ENCODE peak calls at places on chromosomes 7 and 10, in six cellular contexts. One of them, this sample, is unnamed.

GRCh38 chr7:22216309-22216708 is 140.6 kb downstream of the RAPGEF5 start:
- DNase-seq in CD4-positive, alpha-beta T cell: no peak
- DNase-seq in adrenal gland: no peak
- DNase-seq in CD8-positive, alpha-beta T cell: no peak
- DNase-seq in tibial artery: no peak
- DNase-seq in CD8-positive, alpha-beta memory T cell: no peak
- DNase-seq in this sample: no peak

GRCh38 chr10:69506834-69507643 is 55.8 kb downstream of the TSPAN15 start:
- DNase-seq in CD8-positive, alpha-beta T cell: no peak
- DNase-seq in CD8-positive, alpha-beta memory T cell: no peak
- DNase-seq in CD4-positive, alpha-beta T cell: no peak
- DNase-seq in adrenal gland: no peak
- DNase-seq in tibial artery: peak; percentile 65
- DNase-seq in this sample: peak; percentile 71

GRCh38 chr10:99234739-99235468 is 748 bp downstream of the HPSE2 start:
- DNase-seq in CD4-positive, alpha-beta T cell: no peak
- DNase-seq in CD8-positive, alpha-beta T cell: no peak
- DNase-seq in CD8-positive, alpha-beta memory T cell: no peak
- DNase-seq in tibial artery: no peak
- DNase-seq in adrenal gland: no peak
- DNase-seq in this sample: no peak

GRCh38 chr10:33643042-33643441 is 308.6 kb upstream of the NRP1 start:
- DNase-seq in CD4-positive, alpha-beta T cell: no peak
- DNase-seq in CD8-positive, alpha-beta T cell: no peak
- DNase-seq in tibial artery: no peak
- DNase-seq in CD8-positive, alpha-beta memory T cell: no peak
- DNase-seq in adrenal gland: no peak
- DNase-seq in this sample: no peak

GRCh38 chr10:184911-185310 is 49.7 kb downstream of the ZMYND11 start:
- DNase-seq in CD8-positive, alpha-beta T cell: no peak
- DNase-seq in CD4-positive, alpha-beta T cell: no peak
- DNase-seq in adrenal gland: no peak
- DNase-seq in tibial artery: no peak
- DNase-seq in CD8-positive, alpha-beta memory T cell: no peak
- DNase-seq in this sample: no peak

GRCh38 chr7:24821045-24821853 is 64.0 kb upstream of the GSDME start:
- DNase-seq in tibial artery: no peak
- DNase-seq in CD8-positive, alpha-beta T cell: peak; percentile 49
- DNase-seq in CD4-positive, alpha-beta T cell: peak; percentile 65
- DNase-seq in adrenal gland: peak; percentile 42
- DNase-seq in CD8-positive, alpha-beta memory T cell: peak; percentile 81
- DNase-seq in this sample: no peak

GRCh38 chr7:140635821-140636220 is 4.8 kb downstream of the DENND2A start:
- DNase-seq in CD8-positive, alpha-beta T cell: no peak
- DNase-seq in CD4-positive, alpha-beta T cell: no peak
- DNase-seq in tibial artery: no peak
- DNase-seq in CD8-positive, alpha-beta memory T cell: no peak
- DNase-seq in adrenal gland: no peak
- DNase-seq in this sample: peak; percentile 24

GRCh38 chr7:83305027-83305426 is 142.3 kb upstream of the PCLO start:
- DNase-seq in CD8-positive, alpha-beta memory T cell: no peak
- DNase-seq in tibial artery: no peak
- DNase-seq in CD4-positive, alpha-beta T cell: no peak
- DNase-seq in CD8-positive, alpha-beta T cell: no peak
- DNase-seq in adrenal gland: no peak
- DNase-seq in this sample: no peak

GRCh38 chr10:47403401-47404318 is 19.6 kb upstream of the ZNF488 start:
- DNase-seq in CD4-positive, alpha-beta T cell: no peak
- DNase-seq in tibial artery: peak; percentile 54
- DNase-seq in adrenal gland: no peak
- DNase-seq in CD8-positive, alpha-beta T cell: no peak
- DNase-seq in CD8-positive, alpha-beta memory T cell: no peak
- DNase-seq in this sample: no peak

GRCh38 chr7:17060051-17060450 is 178.3 kb upstream of the AGR3 start:
- DNase-seq in tibial artery: no peak
- DNase-seq in CD8-positive, alpha-beta memory T cell: no peak
- DNase-seq in CD8-positive, alpha-beta T cell: no peak
- DNase-seq in CD4-positive, alpha-beta T cell: no peak
- DNase-seq in adrenal gland: no peak
- DNase-seq in this sample: no peak

GRCh38 chr10:909831-910230 is 21.7 kb downstream of the LARP4B start:
- DNase-seq in CD4-positive, alpha-beta T cell: no peak
- DNase-seq in CD8-positive, alpha-beta memory T cell: no peak
- DNase-seq in tibial artery: no peak
- DNase-seq in CD8-positive, alpha-beta T cell: no peak
- DNase-seq in adrenal gland: peak; percentile 31
- DNase-seq in this sample: no peak

GRCh38 chr7:18941197-18941596 is 176.2 kb downstream of the TWIST1 start:
- DNase-seq in tibial artery: no peak
- DNase-seq in adrenal gland: no peak
- DNase-seq in CD4-positive, alpha-beta T cell: no peak
- DNase-seq in CD8-positive, alpha-beta T cell: no peak
- DNase-seq in CD8-positive, alpha-beta memory T cell: no peak
- DNase-seq in this sample: no peak

GRCh38 chr7:91264924-91265681 is 870 bp downstream of the FZD1 start:
- DNase-seq in adrenal gland: peak; percentile 48
- DNase-seq in tibial artery: peak; percentile 82
- DNase-seq in CD4-positive, alpha-beta T cell: no peak
- DNase-seq in CD8-positive, alpha-beta memory T cell: no peak
- DNase-seq in CD8-positive, alpha-beta T cell: no peak
- DNase-seq in this sample: peak; percentile 67

GRCh38 chr10:14837003-14837755 is 658 bp downstream of the CDNF start:
- DNase-seq in tibial artery: no peak
- DNase-seq in adrenal gland: no peak
- DNase-seq in CD8-positive, alpha-beta T cell: no peak
- DNase-seq in CD8-positive, alpha-beta memory T cell: no peak
- DNase-seq in CD4-positive, alpha-beta T cell: no peak
- DNase-seq in this sample: no peak

GRCh38 chr10:130553846-130554245 is 417.7 kb downstream of the GLRX3 start:
- DNase-seq in CD4-positive, alpha-beta T cell: no peak
- DNase-seq in CD8-positive, alpha-beta T cell: no peak
- DNase-seq in adrenal gland: no peak
- DNase-seq in tibial artery: no peak
- DNase-seq in CD8-positive, alpha-beta memory T cell: no peak
- DNase-seq in this sample: no peak

GRCh38 chr10:78639629-78640028 is 429.1 kb upstream of the ZMIZ1 start:
- DNase-seq in CD8-positive, alpha-beta memory T cell: no peak
- DNase-seq in CD4-positive, alpha-beta T cell: no peak
- DNase-seq in CD8-positive, alpha-beta T cell: no peak
- DNase-seq in tibial artery: no peak
- DNase-seq in adrenal gland: no peak
- DNase-seq in this sample: no peak

GRCh38 chr10:27360581-27361172 is 120.1 kb upstream of the ACBD5 start:
- DNase-seq in CD8-positive, alpha-beta memory T cell: peak; percentile 71
- DNase-seq in CD4-positive, alpha-beta T cell: peak; percentile 76
- DNase-seq in CD8-positive, alpha-beta T cell: peak; percentile 63
- DNase-seq in tibial artery: peak; percentile 75
- DNase-seq in adrenal gland: peak; percentile 72
- DNase-seq in this sample: peak; percentile 56

GRCh38 chr10:75470901-75471300 is 39.5 kb downstream of the LRMDA start:
- DNase-seq in CD8-positive, alpha-beta memory T cell: no peak
- DNase-seq in adrenal gland: no peak
- DNase-seq in CD8-positive, alpha-beta T cell: no peak
- DNase-seq in tibial artery: no peak
- DNase-seq in CD4-positive, alpha-beta T cell: no peak
- DNase-seq in this sample: no peak

GRCh38 chr10:25017247-25017590 is 807 bp downstream of the THNSL1 start:
- DNase-seq in CD8-positive, alpha-beta T cell: no peak
- DNase-seq in tibial artery: no peak
- DNase-seq in CD4-positive, alpha-beta T cell: no peak
- DNase-seq in CD8-positive, alpha-beta memory T cell: no peak
- DNase-seq in adrenal gland: peak; percentile 16
- DNase-seq in this sample: peak; percentile 6

GRCh38 chr10:87842776-87843497 is 20.4 kb downstream of the KLLN start:
- DNase-seq in tibial artery: no peak
- DNase-seq in CD8-positive, alpha-beta T cell: no peak
- DNase-seq in CD8-positive, alpha-beta memory T cell: no peak
- DNase-seq in adrenal gland: no peak
- DNase-seq in CD4-positive, alpha-beta T cell: no peak
- DNase-seq in this sample: no peak

GRCh38 chr7:117645456-117646181 is 165.8 kb downstream of the CFTR start:
- DNase-seq in CD8-positive, alpha-beta memory T cell: no peak
- DNase-seq in CD8-positive, alpha-beta T cell: no peak
- DNase-seq in CD4-positive, alpha-beta T cell: no peak
- DNase-seq in adrenal gland: no peak
- DNase-seq in tibial artery: no peak
- DNase-seq in this sample: no peak

GRCh38 chr10:97842658-97843295 is 6.9 kb upstream of the GOLGA7B start:
- DNase-seq in CD8-positive, alpha-beta memory T cell: no peak
- DNase-seq in tibial artery: no peak
- DNase-seq in CD4-positive, alpha-beta T cell: no peak
- DNase-seq in adrenal gland: no peak
- DNase-seq in CD8-positive, alpha-beta T cell: no peak
- DNase-seq in this sample: no peak

GRCh38 chr10:71338728-71339495 is 19.9 kb downstream of the SLC29A3 start:
- DNase-seq in tibial artery: no peak
- DNase-seq in CD8-positive, alpha-beta memory T cell: no peak
- DNase-seq in CD4-positive, alpha-beta T cell: no peak
- DNase-seq in adrenal gland: no peak
- DNase-seq in CD8-positive, alpha-beta T cell: no peak
- DNase-seq in this sample: no peak

GRCh38 chr10:77187376-77187999 is 450.1 kb downstream of the KCNMA1 start:
- DNase-seq in adrenal gland: no peak
- DNase-seq in CD8-positive, alpha-beta memory T cell: no peak
- DNase-seq in CD8-positive, alpha-beta T cell: no peak
- DNase-seq in CD4-positive, alpha-beta T cell: no peak
- DNase-seq in tibial artery: no peak
- DNase-seq in this sample: no peak

GRCh38 chr7:136049117-136049516 is 72.0 kb upstream of the MTPN start:
- DNase-seq in CD8-positive, alpha-beta T cell: no peak
- DNase-seq in tibial artery: no peak
- DNase-seq in CD8-positive, alpha-beta memory T cell: no peak
- DNase-seq in adrenal gland: no peak
- DNase-seq in CD4-positive, alpha-beta T cell: no peak
- DNase-seq in this sample: no peak

GRCh38 chr7:157654350-157654749 is 317.5 kb downstream of the DNAJB6 start:
- DNase-seq in tibial artery: peak; percentile 51
- DNase-seq in adrenal gland: no peak
- DNase-seq in CD4-positive, alpha-beta T cell: no peak
- DNase-seq in CD8-positive, alpha-beta memory T cell: no peak
- DNase-seq in CD8-positive, alpha-beta T cell: no peak
- DNase-seq in this sample: no peak

GRCh38 chr10:48445932-48446331 is 139.5 kb downstream of the MAPK8 start:
- DNase-seq in tibial artery: no peak
- DNase-seq in CD8-positive, alpha-beta T cell: no peak
- DNase-seq in CD4-positive, alpha-beta T cell: no peak
- DNase-seq in CD8-positive, alpha-beta memory T cell: no peak
- DNase-seq in adrenal gland: no peak
- DNase-seq in this sample: no peak

GRCh38 chr10:32693441-32693979 is 247.6 kb downstream of the CCDC7 start:
- DNase-seq in CD4-positive, alpha-beta T cell: no peak
- DNase-seq in CD8-positive, alpha-beta memory T cell: no peak
- DNase-seq in adrenal gland: no peak
- DNase-seq in tibial artery: no peak
- DNase-seq in CD8-positive, alpha-beta T cell: no peak
- DNase-seq in this sample: no peak

GRCh38 chr10:90857635-90858488 is at the start of gene HTR7:
- DNase-seq in adrenal gland: peak; percentile 42
- DNase-seq in CD8-positive, alpha-beta memory T cell: peak; percentile 63
- DNase-seq in tibial artery: peak; percentile 73
- DNase-seq in CD4-positive, alpha-beta T cell: peak; percentile 29
- DNase-seq in CD8-positive, alpha-beta T cell: peak; percentile 44
- DNase-seq in this sample: peak; percentile 6

GRCh38 chr7:140027866-140028265 is 34.9 kb downstream of the PARP12 start:
- DNase-seq in CD8-positive, alpha-beta T cell: no peak
- DNase-seq in adrenal gland: no peak
- DNase-seq in tibial artery: no peak
- DNase-seq in CD8-positive, alpha-beta memory T cell: no peak
- DNase-seq in CD4-positive, alpha-beta T cell: no peak
- DNase-seq in this sample: no peak

GRCh38 chr7:69873512-69873911 is 275.2 kb downstream of the AUTS2 start:
- DNase-seq in adrenal gland: no peak
- DNase-seq in CD4-positive, alpha-beta T cell: no peak
- DNase-seq in CD8-positive, alpha-beta T cell: no peak
- DNase-seq in tibial artery: no peak
- DNase-seq in CD8-positive, alpha-beta memory T cell: no peak
- DNase-seq in this sample: no peak

DNA sequence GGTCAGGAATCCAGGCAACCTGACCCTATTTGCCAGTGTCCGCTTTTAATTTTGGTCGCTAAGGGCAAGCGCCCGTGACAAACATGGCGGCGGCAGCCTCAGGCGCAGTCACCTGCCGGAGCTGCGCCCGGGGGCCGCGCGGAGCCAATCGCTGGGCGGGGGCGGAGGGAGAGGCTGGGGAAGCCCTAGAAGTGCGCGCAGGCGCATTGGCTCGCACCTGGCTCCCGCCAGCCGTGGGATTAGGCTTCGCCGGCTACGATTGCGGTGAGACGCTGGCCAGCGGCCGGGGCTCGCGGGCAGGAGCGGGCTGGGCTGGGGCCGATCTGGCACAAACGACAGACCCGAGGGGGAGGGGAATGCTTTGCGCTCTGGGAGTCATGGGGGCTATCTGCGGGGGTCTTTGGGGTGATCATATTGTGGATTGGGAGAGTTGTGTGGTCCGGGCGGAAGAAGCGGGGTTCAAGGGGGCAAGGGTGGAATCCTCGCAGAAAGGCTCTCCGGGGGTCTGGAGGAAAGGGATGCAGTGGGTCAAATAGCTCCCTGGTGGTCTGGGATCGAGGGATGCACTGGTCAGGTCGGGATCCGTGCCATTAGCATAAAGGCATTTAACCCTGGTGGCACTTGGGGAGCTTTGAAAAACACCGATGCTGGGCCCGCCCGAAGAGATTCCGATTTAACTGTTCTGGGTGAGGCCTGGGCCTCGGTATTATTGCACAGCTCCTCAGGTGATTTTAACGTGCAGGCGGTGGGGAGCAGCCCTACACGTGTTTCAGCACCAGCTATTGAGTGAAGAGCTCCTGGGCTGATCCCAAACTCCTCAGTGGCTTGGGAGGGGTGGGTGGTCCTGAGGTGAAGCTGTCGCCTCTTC is 10.1 kb upstream of the C10orf95 start:
- DNase-seq in CD8-positive, alpha-beta memory T cell: peak; percentile 89
- DNase-seq in tibial artery: peak; percentile 91
- DNase-seq in CD8-positive, alpha-beta T cell: peak; percentile 85
- DNase-seq in adrenal gland: peak; percentile 96
- DNase-seq in CD4-positive, alpha-beta T cell: peak; percentile 90
- DNase-seq in this sample: peak; percentile 84
- H3K27ac ChIP-seq in CD8-positive, alpha-beta memory T cell: no peak overlapping the region
- H3K27ac ChIP-seq in tibial artery: peak overlapping the region; percentile 36
- H3K27ac ChIP-seq in CD8-positive, alpha-beta T cell: no peak overlapping the region
- H3K27ac ChIP-seq in adrenal gland: no peak overlapping the region
- H3K27ac ChIP-seq in CD4-positive, alpha-beta T cell: peak overlapping the region; percentile 38
- H3K27ac ChIP-seq in this sample: peak overlapping the region; percentile 37

GRCh38 chr10:119308556-119309422 is 101.4 kb downstream of the GRK5 start:
- DNase-seq in CD8-positive, alpha-beta T cell: no peak
- DNase-seq in CD8-positive, alpha-beta memory T cell: no peak
- DNase-seq in CD4-positive, alpha-beta T cell: no peak
- DNase-seq in adrenal gland: no peak
- DNase-seq in tibial artery: no peak
- DNase-seq in this sample: no peak
- H3K27ac ChIP-seq in CD8-positive, alpha-beta T cell: no peak overlapping the region
- H3K27ac ChIP-seq in CD8-positive, alpha-beta memory T cell: no peak overlapping the region
- H3K27ac ChIP-seq in CD4-positive, alpha-beta T cell: no peak overlapping the region
- H3K27ac ChIP-seq in adrenal gland: no peak overlapping the region
- H3K27ac ChIP-seq in tibial artery: peak overlapping the region; percentile 80
- H3K27ac ChIP-seq in this sample: no peak overlapping the region

GRCh38 chr10:126130291-126130710 is 233.9 kb downstream of the FANK1 start:
- DNase-seq in CD4-positive, alpha-beta T cell: no peak
- DNase-seq in tibial artery: no peak
- DNase-seq in adrenal gland: peak; percentile 22
- DNase-seq in CD8-positive, alpha-beta memory T cell: no peak
- DNase-seq in CD8-positive, alpha-beta T cell: no peak
- DNase-seq in this sample: no peak
- H3K27ac ChIP-seq in CD4-positive, alpha-beta T cell: no peak overlapping the region
- H3K27ac ChIP-seq in tibial artery: no peak overlapping the region
- H3K27ac ChIP-seq in adrenal gland: no peak overlapping the region
- H3K27ac ChIP-seq in CD8-positive, alpha-beta memory T cell: no peak overlapping the region
- H3K27ac ChIP-seq in CD8-positive, alpha-beta T cell: no peak overlapping the region
- H3K27ac ChIP-seq in this sample: no peak overlapping the region

GRCh38 chr10:104307576-104308438 is 30.5 kb downstream of the ITPRIP start:
- DNase-seq in CD8-positive, alpha-beta memory T cell: no peak
- DNase-seq in CD8-positive, alpha-beta T cell: no peak
- DNase-seq in adrenal gland: no peak
- DNase-seq in tibial artery: no peak
- DNase-seq in CD4-positive, alpha-beta T cell: no peak
- DNase-seq in this sample: no peak
- H3K27ac ChIP-seq in CD8-positive, alpha-beta memory T cell: no peak overlapping the region
- H3K27ac ChIP-seq in CD8-positive, alpha-beta T cell: no peak overlapping the region
- H3K27ac ChIP-seq in adrenal gland: no peak overlapping the region
- H3K27ac ChIP-seq in tibial artery: peak overlapping the region; percentile 79
- H3K27ac ChIP-seq in CD4-positive, alpha-beta T cell: no peak overlapping the region
- H3K27ac ChIP-seq in this sample: no peak overlapping the region